ENCODE peak calls at places on chromosomes 12 and 14, in nine cellular contexts. J is GM23248, L is neural progenitor cell, G is HCT116, K is neuronal stem cell, Y is astrocyte, A is IMR-90, E is OCI-LY7, U is mammary epithelial cell. S is an unnamed sample.

GRCh38 chr14:32203928-32204357 is 874 bp upstream of the RNU6-8 start:
- DNase-seq in J (no peak), L (peak), G (no peak), K (peak), Y (no peak), A (no peak), E (no peak), U (no peak), S (no peak)

GRCh38 chr14:90061849-90062794 is at the start of gene KCNK13:
- DNase-seq in J (peak), L (peak), G (no peak), K (peak), Y (no peak), A (no peak), E (no peak), U (peak), S (peak)

GRCh38 chr12:109777544-109777943 is 55.7 kb downstream of the TRPV4 start:
- DNase-seq in J (peak), L (no peak), G (no peak), K (no peak), Y (no peak), A (peak), E (peak), U (peak), S (no peak)

GRCh38 chr14:106491851-106492250 is 965.5 kb downstream of the TMEM121 start:
- DNase-seq in J (peak), L (no peak), G (no peak), K (no peak), Y (no peak), A (no peak), E (peak), U (no peak), S (no peak)

GRCh38 chr14:37122288-37122687 is 50.1 kb downstream of the SLC25A21 start:
- DNase-seq in J (peak), L (no peak), G (peak), K (no peak), Y (peak), A (peak), E (no peak), U (peak), S (peak)

GRCh38 chr14:68741839-68742470 is 50.9 kb downstream of the ZFP36L1 start:
- DNase-seq in J (no peak), L (no peak), G (no peak), K (no peak), Y (no peak), A (no peak), E (peak), U (no peak), S (no peak)

GRCh38 chr12:127987199-127987901 is 279.6 kb upstream of the TMEM132C start:
- DNase-seq in J (peak), L (no peak), G (no peak), K (no peak), Y (peak), A (no peak), E (no peak), U (no peak), S (no peak)

GRCh38 chr14:51236314-51236713 is 3.7 kb upstream of the TMX1 start:
- DNase-seq in J (no peak), L (no peak), G (no peak), K (no peak), Y (peak), A (peak), E (no peak), U (peak), S (no peak)

GRCh38 chr12:16389594-16389993 is 42.1 kb downstream of the MGST1 start:
- DNase-seq in J (peak), L (no peak), G (no peak), K (no peak), Y (peak), A (peak), E (no peak), U (peak), S (peak)

GRCh38 chr14:65168840-65169239 is 66.5 kb upstream of the MAX start:
- DNase-seq in J (peak), L (no peak), G (peak), K (no peak), Y (no peak), A (no peak), E (peak), U (peak), S (no peak)

GRCh38 chr14:70707138-70708038 is 65.7 kb downstream of the TTC9 start:
- DNase-seq in J (peak), L (no peak), G (peak), K (no peak), Y (peak), A (peak), E (no peak), U (peak), S (peak)

GRCh38 chr12:39435531-39435930 is 7.4 kb downstream of the KIF21A start:
- DNase-seq in J (no peak), L (no peak), G (no peak), K (no peak), Y (no peak), A (no peak), E (no peak), U (no peak), S (no peak)

GRCh38 chr14:92735344-92735743 is 13.1 kb downstream of the LGMN start:
- DNase-seq in J (no peak), L (no peak), G (no peak), K (no peak), Y (no peak), A (no peak), E (no peak), U (no peak), S (no peak)

GRCh38 chr14:44812672-44813071 is 149.1 kb downstream of the KLHL28 start:
- DNase-seq in J (no peak), L (no peak), G (no peak), K (no peak), Y (no peak), A (no peak), E (no peak), U (no peak), S (no peak)

GRCh38 chr12:108798551-108799221 is 58.7 kb downstream of the SSH1 start:
- DNase-seq in J (peak), L (no peak), G (no peak), K (no peak), Y (peak), A (peak), E (no peak), U (peak), S (no peak)

GRCh38 chr12:84789184-84789583 is 123.4 kb downstream of the SLC6A15 start:
- DNase-seq in J (peak), L (no peak), G (no peak), K (no peak), Y (no peak), A (no peak), E (no peak), U (no peak), S (no peak)

GRCh38 chr14:29926701-29927595 is 699 bp downstream of the PRKD1 start:
- DNase-seq in J (peak), L (peak), G (no peak), K (peak), Y (peak), A (peak), E (no peak), U (peak), S (peak)

GRCh38 chr12:106914796-106915634 is 40.7 kb upstream of the TMEM263 start:
- DNase-seq in J (no peak), L (no peak), G (no peak), K (no peak), Y (no peak), A (no peak), E (no peak), U (no peak), S (no peak)

GRCh38 chr12:39443704-39444234 is 849 bp upstream of the KIF21A start:
- DNase-seq in J (peak), L (peak), G (no peak), K (peak), Y (no peak), A (no peak), E (no peak), U (peak), S (peak)

GRCh38 chr12:67811437-67812361 is 163.2 kb downstream of the DYRK2 start:
- DNase-seq in J (peak), L (no peak), G (no peak), K (no peak), Y (peak), A (peak), E (no peak), U (peak), S (no peak)

GRCh38 chr14:62213516-62213915 is 451.3 kb downstream of the SNAPC1 start:
- DNase-seq in J (peak), L (no peak), G (no peak), K (no peak), Y (peak), A (peak), E (no peak), U (peak), S (no peak)

GRCh38 chr12:110084314-110085015 is 36.1 kb upstream of the C12orf76 start:
- DNase-seq in J (peak), L (no peak), G (no peak), K (no peak), Y (peak), A (no peak), E (no peak), U (no peak), S (no peak)

GRCh38 chr12:109836916-109837315 is 3.7 kb upstream of the TRPV4 start:
- DNase-seq in J (peak), L (no peak), G (no peak), K (no peak), Y (peak), A (peak), E (no peak), U (peak), S (no peak)

GRCh38 chr12:40971911-40972310 is 216.2 kb upstream of the PDZRN4 start:
- DNase-seq in J (no peak), L (no peak), G (no peak), K (no peak), Y (no peak), A (peak), E (no peak), U (no peak), S (no peak)

GRCh38 chr14:81402123-81402495 is 2.0 kb upstream of the STON2 start:
- DNase-seq in J (peak), L (no peak), G (no peak), K (no peak), Y (peak), A (no peak), E (no peak), U (peak), S (no peak)

GRCh38 chr12:72282721-72283120 is 10.6 kb downstream of the TRHDE start:
- DNase-seq in J (peak), L (peak), G (no peak), K (no peak), Y (no peak), A (no peak), E (no peak), U (peak), S (peak)

GRCh38 chr12:78441737-78442453 is 422.7 kb upstream of the SYT1 start:
- DNase-seq in J (peak), L (no peak), G (no peak), K (no peak), Y (peak), A (peak), E (no peak), U (no peak), S (no peak)

GRCh38 chr12:78442454-78442801 is 422.1 kb upstream of the SYT1 start:
- DNase-seq in J (peak), L (no peak), G (no peak), K (no peak), Y (peak), A (peak), E (no peak), U (no peak), S (no peak)

DNA sequence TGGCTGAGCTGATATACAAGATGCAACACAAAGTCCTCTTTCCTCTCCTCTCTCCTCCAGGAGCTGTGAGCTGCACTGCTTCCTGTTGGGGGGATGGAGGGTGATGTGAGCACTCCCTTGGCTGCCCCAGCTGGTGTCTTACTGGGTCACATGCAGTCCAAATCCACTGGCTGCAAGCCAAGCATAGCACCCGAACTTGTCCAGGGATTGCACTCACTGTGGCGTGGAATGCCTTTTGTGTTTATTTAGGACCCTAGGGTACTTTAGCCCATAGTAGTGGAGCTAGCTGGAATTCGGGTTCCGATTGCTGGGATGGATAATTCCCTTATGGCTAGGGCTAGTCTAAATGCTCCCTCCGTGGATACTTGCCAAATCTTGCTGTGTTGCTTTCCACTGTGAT is 424.9 kb upstream of the SYT1 start:
- DNase-seq in J (no peak), L (no peak), G (no peak), K (no peak), Y (no peak), A (no peak), E (no peak), U (no peak), S (no peak)
- H2AFZ ChIP-seq in J (no peak), L (no peak), G (no peak), K (peak), Y (no peak), A (no peak), E (peak), U (no peak), S (no peak)

GRCh38 chr14:24137529-24138395 is 1.8 kb downstream of the PSME1 start:
- DNase-seq in J (no peak), L (no peak), G (no peak), K (no peak), Y (no peak), A (no peak), E (no peak), U (no peak), S (no peak)
- H3K27ac ChIP-seq in J (no peak), L (no peak), G (peak), K (no peak), Y (no peak), A (no peak), E (peak), U (no peak), S (no peak)

DNA sequence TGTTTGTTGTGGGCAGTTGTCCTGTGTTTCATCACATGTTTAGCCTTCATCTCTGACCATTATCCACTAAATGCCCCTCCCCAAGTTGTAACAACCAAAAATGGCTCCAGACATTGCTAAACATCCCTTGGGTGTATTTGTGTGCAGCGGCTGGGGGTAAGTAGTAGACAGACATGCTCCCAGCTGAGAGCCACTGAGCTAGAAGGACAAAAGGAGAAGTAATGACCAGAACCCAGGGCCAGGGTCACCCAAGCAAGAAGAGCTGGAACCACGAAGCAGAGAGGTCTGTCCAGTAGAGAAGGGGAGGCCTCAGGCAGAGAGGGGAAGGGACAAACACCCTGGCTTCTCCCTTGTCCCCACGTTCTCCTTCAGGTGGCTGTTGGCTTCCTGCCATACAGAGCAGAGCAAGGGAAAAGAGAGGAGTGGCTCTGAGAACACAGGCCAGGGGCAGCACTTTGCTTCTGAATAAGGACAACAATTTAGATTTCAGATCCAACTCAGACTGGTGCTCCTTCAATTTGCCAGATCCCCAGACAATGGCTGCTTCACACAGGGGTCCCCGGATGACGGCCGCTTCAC is 55.2 kb downstream of the NDUFA12 start:
- DNase-seq in J (no peak), L (no peak), G (no peak), K (no peak), Y (no peak), A (no peak), E (no peak), U (no peak), S (no peak)
- H3K4me3 ChIP-seq in J (no peak), L (no peak), G (no peak), K (no peak), Y (no peak), A (no peak), E (no peak), U (no peak), S (no peak)

GRCh38 chr14:98462908-98463307 is 809.1 kb downstream of the BCL11B start:
- DNase-seq in J (no peak), L (no peak), G (no peak), K (no peak), Y (no peak), A (no peak), E (no peak), U (no peak), S (no peak)
- H2AFZ ChIP-seq in J (no peak), L (no peak), G (no peak), K (no peak), Y (no peak), A (no peak), E (no peak), U (no peak), S (no peak)

GRCh38 chr12:12533238-12533829 is 29.3 kb downstream of the DUSP16 start:
- DNase-seq in J (no peak), L (no peak), G (no peak), K (no peak), Y (peak), A (no peak), E (no peak), U (peak), S (peak)
- H3K27ac ChIP-seq in J (no peak), L (no peak), G (no peak), K (no peak), Y (no peak), A (no peak), E (no peak), U (peak), S (peak)

S was measured in hepatocyte.